ENCODE peak calls at places on chromosomes 4 and X, in ten cellular contexts. Z is GM23338, T is coronary artery, W is heart right ventricle, J is astrocyte of the cerebellum, O is fibroblast of mammary gland, E is psoas muscle, G is PC-9, Q is H9, B is nephron progenitor cell. H is an unnamed sample.

GRCh38 chrX:25020391-25021131 is 4.8 kb upstream of the ARX start:
- DNase-seq in Z (peak), T (no peak), W (no peak), J (no peak), O (no peak), E (peak), G (no peak), Q (peak), B (peak), H (no peak)

GRCh38 chr4:102869569-102870227 is 906 bp downstream of the CISD2 start:
- DNase-seq in Z (peak), T (no peak), W (no peak), J (no peak), O (no peak), E (no peak), G (no peak), Q (no peak), B (no peak), H (peak)

GRCh38 chr4:6576932-6577331 is 1.9 kb downstream of the MAN2B2 start:
- DNase-seq in Z (no peak), T (no peak), W (no peak), J (no peak), O (no peak), E (no peak), G (no peak), Q (no peak), B (no peak), H (no peak)

GRCh38 chrX:68876731-68877130 is 47.9 kb downstream of the EFNB1 start:
- DNase-seq in Z (no peak), T (no peak), W (no peak), J (no peak), O (no peak), E (no peak), G (no peak), Q (no peak), B (no peak), H (no peak)

GRCh38 chrX:8067754-8068469 is 103.2 kb downstream of the VCX2 start:
- DNase-seq in Z (no peak), T (no peak), W (no peak), J (no peak), O (peak), E (no peak), G (peak), Q (no peak), B (no peak), H (no peak)

GRCh38 chr4:90318208-90318607 is 191.0 kb downstream of the CCSER1 start:
- DNase-seq in Z (no peak), T (no peak), W (no peak), J (peak), O (peak), E (no peak), G (no peak), Q (no peak), B (no peak), H (peak)

GRCh38 chr4:17584502-17585213 is 7.7 kb downstream of the LAP3 start:
- DNase-seq in Z (peak), T (no peak), W (no peak), J (no peak), O (no peak), E (no peak), G (no peak), Q (no peak), B (no peak), H (no peak)

GRCh38 chr4:8818063-8818881 is 53.4 kb downstream of the HMX1 start:
- DNase-seq in Z (no peak), T (peak), W (no peak), J (no peak), O (no peak), E (peak), G (no peak), Q (peak), B (no peak), H (no peak)

GRCh38 chrX:68894513-68895338 is 65.9 kb downstream of the EFNB1 start:
- DNase-seq in Z (peak), T (no peak), W (peak), J (no peak), O (peak), E (peak), G (no peak), Q (peak), B (no peak), H (peak)

GRCh38 chrX:129983575-129984131 is 1.2 kb downstream of the BCORL1 start:
- DNase-seq in Z (peak), T (no peak), W (peak), J (no peak), O (no peak), E (peak), G (no peak), Q (peak), B (no peak), H (no peak)

GRCh38 chr4:105042451-105042850 is 104.2 kb upstream of the TET2 start:
- DNase-seq in Z (no peak), T (no peak), W (no peak), J (no peak), O (no peak), E (no peak), G (no peak), Q (no peak), B (no peak), H (no peak)

GRCh38 chr4:166827167-166827566 is 407.1 kb downstream of the SPOCK3 start:
- DNase-seq in Z (no peak), T (no peak), W (no peak), J (no peak), O (no peak), E (no peak), G (no peak), Q (no peak), B (no peak), H (no peak)

GRCh38 chr4:84683065-84683464 is 100.1 kb downstream of the CDS1 start:
- DNase-seq in Z (no peak), T (no peak), W (no peak), J (no peak), O (peak), E (no peak), G (no peak), Q (no peak), B (no peak), H (no peak)

GRCh38 chrX:154600962-154601374 is 16.0 kb downstream of the CTAG1A start:
- DNase-seq in Z (no peak), T (peak), W (no peak), J (no peak), O (no peak), E (no peak), G (peak), Q (no peak), B (no peak), H (peak)

GRCh38 chr4:98546910-98547544 is 111.4 kb downstream of the TSPAN5 start:
- DNase-seq in Z (peak), T (no peak), W (peak), J (peak), O (peak), E (no peak), G (no peak), Q (no peak), B (peak), H (peak)

GRCh38 chr4:77652237-77652897 is 46.7 kb downstream of the CXCL13 start:
- DNase-seq in Z (no peak), T (no peak), W (no peak), J (no peak), O (no peak), E (no peak), G (no peak), Q (no peak), B (no peak), H (peak)

GRCh38 chr4:92303621-92304027 is at the start of gene GRID2:
- DNase-seq in Z (peak), T (no peak), W (peak), J (no peak), O (no peak), E (no peak), G (no peak), Q (peak), B (peak), H (peak)

GRCh38 chr4:48792348-48793006 is 12.4 kb upstream of the FRYL start:
- DNase-seq in Z (no peak), T (no peak), W (no peak), J (no peak), O (no peak), E (no peak), G (no peak), Q (no peak), B (no peak), H (peak)

GRCh38 chrX:45806410-45807121 is 605.9 kb upstream of the DIPK2B start:
- DNase-seq in Z (no peak), T (no peak), W (no peak), J (peak), O (peak), E (no peak), G (no peak), Q (no peak), B (no peak), H (peak)

GRCh38 chrX:150547511-150548115 is 20.8 kb upstream of the MTM1 start:
- DNase-seq in Z (peak), T (peak), W (peak), J (no peak), O (peak), E (peak), G (no peak), Q (peak), B (peak), H (peak)

GRCh38 chrX:8971116-8971515 is 62.8 kb downstream of the FAM9B start:
- DNase-seq in Z (peak), T (no peak), W (no peak), J (peak), O (peak), E (no peak), G (peak), Q (no peak), B (no peak), H (peak)

GRCh38 chrX:68830486-68831404 is 1.9 kb downstream of the EFNB1 start:
- DNase-seq in Z (no peak), T (peak), W (no peak), J (no peak), O (no peak), E (no peak), G (no peak), Q (peak), B (no peak), H (no peak)

GRCh38 chr4:159070742-159071141 is 32.1 kb upstream of the RAPGEF2 start:
- DNase-seq in Z (no peak), T (no peak), W (no peak), J (peak), O (peak), E (no peak), G (no peak), Q (no peak), B (no peak), H (peak)

GRCh38 chr4:128123036-128123435 is 61.9 kb downstream of the LARP1B start:
- DNase-seq in Z (no peak), T (no peak), W (no peak), J (no peak), O (no peak), E (no peak), G (no peak), Q (no peak), B (no peak), H (no peak)

GRCh38 chr4:176788971-176789370 is 3.8 kb downstream of the VEGFC start:
- DNase-seq in Z (no peak), T (no peak), W (no peak), J (no peak), O (no peak), E (no peak), G (no peak), Q (no peak), B (no peak), H (no peak)

GRCh38 chr4:15142201-15142600 is 139.9 kb downstream of the CPEB2 start:
- DNase-seq in Z (no peak), T (no peak), W (no peak), J (no peak), O (no peak), E (no peak), G (no peak), Q (no peak), B (no peak), H (no peak)

GRCh38 chr4:88189881-88190585 is 31.6 kb upstream of the ABCG2 start:
- DNase-seq in Z (no peak), T (no peak), W (no peak), J (no peak), O (no peak), E (no peak), G (no peak), Q (no peak), B (no peak), H (no peak)

GRCh38 chrX:134885336-134886016 is 105.3 kb upstream of the SMIM10 start:
- DNase-seq in Z (no peak), T (no peak), W (no peak), J (no peak), O (no peak), E (no peak), G (peak), Q (no peak), B (no peak), H (no peak)

GRCh38 chr4:184747034-184747830 is 13.3 kb upstream of the CENPU start:
- DNase-seq in Z (peak), T (no peak), W (no peak), J (no peak), O (no peak), E (peak), G (peak), Q (peak), B (no peak), H (no peak)

GRCh38 chr4:142021181-142021580 is 384.8 kb downstream of the IL15 start:
- DNase-seq in Z (no peak), T (no peak), W (no peak), J (no peak), O (no peak), E (no peak), G (no peak), Q (no peak), B (no peak), H (no peak)

DNA sequence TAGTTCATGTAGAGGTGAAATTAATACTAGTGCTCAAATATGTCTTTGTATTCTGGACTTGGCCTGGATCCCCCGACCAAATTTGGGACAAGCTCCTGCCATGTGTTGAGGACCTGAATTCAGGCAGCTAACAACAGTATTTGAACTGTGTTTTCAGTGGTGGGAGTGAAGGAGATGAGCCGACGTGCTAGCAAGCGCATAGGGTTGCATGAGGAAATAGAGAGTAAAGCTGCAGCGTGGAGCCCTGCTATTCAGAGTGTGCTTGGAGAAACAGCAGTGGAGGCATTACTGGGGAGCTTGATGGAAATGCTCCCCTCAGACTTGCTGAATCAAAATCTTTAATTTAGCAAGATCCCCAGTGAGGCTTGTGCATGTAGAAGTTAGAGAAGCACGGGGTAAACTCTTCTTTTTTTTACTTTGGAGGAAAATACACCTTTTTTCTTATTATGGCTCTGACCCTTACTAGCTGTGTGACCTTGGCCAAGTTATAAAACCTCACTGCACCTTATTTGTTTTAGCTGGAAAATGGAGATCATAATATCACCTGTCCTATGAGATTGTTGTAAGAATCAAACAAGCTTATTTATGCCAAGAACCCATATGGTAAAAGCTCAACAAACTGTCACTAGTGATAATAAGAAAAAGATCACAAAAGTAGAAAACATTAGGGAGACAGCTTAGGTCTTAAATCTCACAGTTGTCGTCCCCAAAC is 126.5 kb downstream of the PTTG2 start:
- DNase-seq in Z (peak), T (no peak), W (no peak), J (no peak), O (no peak), E (no peak), G (no peak), Q (no peak), B (no peak), H (no peak)
- TF ChIP-seq CTCF in Z (no peak), T (no peak), W (no peak), J (no peak), O (no peak), E (no peak), G (no peak), Q (no peak), B (no peak), H (no peak)

DNA sequence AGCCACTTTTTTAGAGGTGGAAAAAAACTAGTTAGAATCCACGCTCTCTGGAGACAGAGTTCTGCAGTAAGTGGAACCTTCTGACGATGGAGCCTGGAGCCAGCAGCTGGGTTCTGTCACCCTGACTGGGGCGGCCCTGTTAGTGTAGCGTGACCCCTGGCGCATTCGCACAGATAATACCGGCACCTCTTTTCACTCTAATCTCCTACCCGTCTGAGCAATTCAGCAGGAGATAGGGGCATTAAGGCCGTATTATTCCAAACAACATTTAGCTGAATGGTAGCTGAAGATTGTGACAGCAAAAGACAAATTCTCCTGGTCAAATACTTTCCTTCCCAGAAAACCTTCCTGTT is 292.6 kb downstream of the FBXO8 start:
- DNase-seq in Z (peak), T (no peak), W (peak), J (no peak), O (no peak), E (peak), G (no peak), Q (no peak), B (peak), H (peak)
- TF ChIP-seq CTCF in Z (no peak), T (no peak), W (no peak), J (no peak), O (no peak), E (no peak), G (no peak), Q (no peak), B (no peak), H (no peak)

GRCh38 chr4:168857009-168857408 is 153.0 kb downstream of the CBR4 start:
- DNase-seq in Z (no peak), T (no peak), W (no peak), J (no peak), O (no peak), E (no peak), G (no peak), Q (no peak), B (no peak), H (no peak)
- TF ChIP-seq CTCF in Z (no peak), T (no peak), W (no peak), J (no peak), O (no peak), E (peak), G (no peak), Q (no peak), B (no peak), H (peak)

GRCh38 chrX:94743478-94743877 is 1069.5 kb downstream of the FAM133A start:
- DNase-seq in Z (no peak), T (no peak), W (no peak), J (no peak), O (no peak), E (no peak), G (no peak), Q (no peak), B (no peak), H (no peak)
- TF ChIP-seq CTCF in Z (no peak), T (no peak), W (no peak), J (no peak), O (no peak), E (no peak), G (no peak), Q (no peak), B (no peak), H (no peak)

DNA sequence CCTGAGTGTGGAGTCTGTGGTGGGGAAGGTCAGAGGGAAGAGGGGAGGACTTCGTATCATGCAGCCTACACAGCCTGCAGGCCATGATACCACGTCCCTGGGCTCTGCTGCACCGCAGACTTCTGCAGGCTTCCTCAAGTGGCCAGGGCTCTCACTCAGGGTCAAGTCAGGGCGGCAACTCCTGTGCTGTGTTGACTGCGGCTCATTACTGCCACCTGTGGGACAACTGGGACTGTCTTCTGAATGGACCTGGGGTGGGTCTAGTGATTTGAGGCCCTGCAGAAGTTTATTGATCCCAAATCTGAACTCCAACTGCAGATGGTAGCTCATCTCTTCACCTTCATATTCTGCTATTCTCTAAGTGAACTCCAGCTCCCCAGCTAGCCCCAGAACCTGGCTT is 167.1 kb downstream of the NSUN7 start:
- DNase-seq in Z (peak), T (no peak), W (no peak), J (no peak), O (peak), E (peak), G (no peak), Q (peak), B (peak), H (peak)
- TF ChIP-seq CTCF in Z (peak), T (peak), W (peak), J (peak), O (peak), E (peak), G (peak), Q (peak), B (peak), H (peak)

GRCh38 chr4:152738812-152739211 is 40.7 kb downstream of the TIGD4 start:
- DNase-seq in Z (no peak), T (no peak), W (no peak), J (no peak), O (peak), E (no peak), G (no peak), Q (no peak), B (no peak), H (peak)

GRCh38 chr4:152735918-152736305 is 43.6 kb downstream of the TIGD4 start:
- DNase-seq in Z (no peak), T (no peak), W (no peak), J (no peak), O (no peak), E (no peak), G (no peak), Q (no peak), B (no peak), H (no peak)

GRCh38 chr4:152734015-152734698 is 45.4 kb downstream of the TIGD4 start:
- DNase-seq in Z (peak), T (no peak), W (no peak), J (no peak), O (no peak), E (no peak), G (no peak), Q (no peak), B (no peak), H (no peak)

GRCh38 chr4:152734699-152735050 is 44.9 kb downstream of the TIGD4 start:
- DNase-seq in Z (no peak), T (no peak), W (no peak), J (no peak), O (no peak), E (no peak), G (no peak), Q (no peak), B (no peak), H (no peak)

GRCh38 chr4:152735302-152735917 is 44.1 kb downstream of the TIGD4 start:
- DNase-seq in Z (peak), T (no peak), W (no peak), J (peak), O (peak), E (no peak), G (no peak), Q (no peak), B (no peak), H (peak)
- TF ChIP-seq CTCF in Z (peak), T (no peak), W (no peak), J (peak), O (peak), E (peak), G (peak), Q (peak), B (peak), H (peak)

GRCh38 chrX:47158131-47158530 is 13.1 kb downstream of the RBM10 start:
- DNase-seq in Z (peak), T (no peak), W (no peak), J (no peak), O (no peak), E (no peak), G (no peak), Q (no peak), B (no peak), H (no peak)
- TF ChIP-seq CTCF in Z (peak), T (no peak), W (no peak), J (no peak), O (no peak), E (no peak), G (no peak), Q (peak), B (no peak), H (no peak)

GRCh38 chrX:14347523-14347922 is 181.8 kb upstream of the GLRA2 start:
- DNase-seq in Z (no peak), T (no peak), W (no peak), J (no peak), O (no peak), E (no peak), G (no peak), Q (no peak), B (no peak), H (no peak)

GRCh38 chrX:14344172-14344940 is 185.0 kb upstream of the GLRA2 start:
- DNase-seq in Z (peak), T (no peak), W (no peak), J (no peak), O (no peak), E (no peak), G (no peak), Q (no peak), B (no peak), H (no peak)
- TF ChIP-seq CTCF in Z (peak), T (no peak), W (no peak), J (no peak), O (no peak), E (no peak), G (peak), Q (peak), B (no peak), H (no peak)

DNA sequence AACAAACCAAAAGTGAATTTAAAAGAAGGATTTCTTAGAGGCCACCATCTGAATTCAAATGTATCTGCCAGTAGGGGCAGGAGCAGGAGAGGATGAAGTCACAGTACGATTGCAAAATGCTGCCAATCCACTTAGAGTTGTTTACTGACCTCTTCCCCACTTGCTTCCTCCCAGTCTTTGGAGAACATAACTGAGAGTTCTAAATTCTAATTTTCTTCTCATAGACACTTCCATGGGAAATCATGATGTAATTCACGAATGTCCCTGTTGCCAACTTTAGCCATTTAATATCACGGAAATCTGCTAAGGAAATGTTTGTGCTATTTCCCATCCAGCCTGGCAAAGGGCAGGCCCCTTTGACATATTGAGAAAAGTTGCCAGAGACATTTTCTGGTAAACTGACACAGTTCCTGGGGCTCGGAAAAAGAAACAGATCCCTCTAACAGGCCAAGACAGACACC is 33.6 kb upstream of the NOCT start:
- DNase-seq in Z (peak), T (no peak), W (no peak), J (no peak), O (peak), E (no peak), G (peak), Q (peak), B (no peak), H (peak)
- TF ChIP-seq CTCF in Z (no peak), T (no peak), W (no peak), J (peak), O (peak), E (peak), G (peak), Q (peak), B (no peak), H (peak)